ENCODE peak calls at places on chromosomes 13 and 19, in six cellular contexts. R, H, Y, A, L and K are unnamed samples.
A peak's percentile ranks its signal among the peaks of the same experiment; 100 is the strongest.

GRCh38 chr13:66069570-66069969 is 1160.6 kb downstream of the PCDH9 start:
- DNase-seq in R (no peak), H (no peak), Y (no peak), A (no peak), L (no peak), K (no peak)

GRCh38 chr13:51583875-51584730 is at the start of gene WDFY2:
- DNase-seq in R (peak; percentile 99), H (peak; percentile 99), Y (peak; percentile 100), A (peak; percentile 99), L (peak; percentile 99), K (peak; percentile 100)

GRCh38 chr19:32543107-32543900 is 37.7 kb upstream of the PDCD5 start:
- DNase-seq in R (no peak), H (no peak), Y (no peak), A (no peak), L (no peak), K (no peak)

GRCh38 chr13:60095300-60095699 is 68.4 kb downstream of the DIAPH3 start:
- DNase-seq in R (no peak), H (no peak), Y (no peak), A (no peak), L (no peak), K (no peak)

GRCh38 chr13:106630650-106631049 is 62.7 kb upstream of the ARGLU1 start:
- DNase-seq in R (no peak), H (no peak), Y (no peak), A (no peak), L (no peak), K (peak; percentile 13)

GRCh38 chr19:30406220-30406944 is 34.2 kb downstream of the ZNF536 start:
- DNase-seq in R (no peak), H (no peak), Y (peak; percentile 24), A (peak; percentile 13), L (no peak), K (peak; percentile 11)

GRCh38 chr19:38735257-38735686 is 9.0 kb downstream of the CAPN12 start:
- DNase-seq in R (peak; percentile 31), H (peak; percentile 25), Y (peak; percentile 37), A (no peak), L (no peak), K (no peak)

GRCh38 chr19:53813996-53814395 is 10.1 kb downstream of the NLRP12 start:
- DNase-seq in R (no peak), H (no peak), Y (no peak), A (no peak), L (no peak), K (peak; percentile 21)

GRCh38 chr13:111575276-111575675 is 254.8 kb downstream of the TEX29 start:
- DNase-seq in R (no peak), H (no peak), Y (no peak), A (no peak), L (no peak), K (no peak)

GRCh38 chr19:32339988-32340874 is 5.2 kb upstream of the ZNF507 start:
- DNase-seq in R (peak; percentile 38), H (peak; percentile 44), Y (peak; percentile 47), A (no peak), L (peak; percentile 44), K (peak; percentile 37)

GRCh38 chr13:72565893-72566292 is 161.5 kb downstream of the MZT1 start:
- DNase-seq in R (no peak), H (peak; percentile 43), Y (peak; percentile 21), A (no peak), L (no peak), K (peak; percentile 44)

GRCh38 chr13:89982406-89983085 is 1364.9 kb upstream of the MIR17HG start:
- DNase-seq in R (no peak), H (no peak), Y (no peak), A (no peak), L (no peak), K (no peak)

GRCh38 chr13:104949840-104950805 is 1585.3 kb downstream of the EFNB2 start:
- DNase-seq in R (no peak), H (no peak), Y (no peak), A (no peak), L (no peak), K (no peak)

GRCh38 chr19:15252398-15253018 is 20.3 kb upstream of the EPHX3 start:
- DNase-seq in R (no peak), H (no peak), Y (no peak), A (no peak), L (no peak), K (peak; percentile 15)

GRCh38 chr19:36215276-36216171 is 618 bp downstream of the ZNF146 start:
- DNase-seq in R (no peak), H (peak; percentile 48), Y (peak; percentile 40), A (no peak), L (no peak), K (peak; percentile 25)

GRCh38 chr19:10830941-10831779 is 4.9 kb downstream of the TMED1 start:
- DNase-seq in R (no peak), H (no peak), Y (no peak), A (no peak), L (no peak), K (no peak)

GRCh38 chr19:58356236-58356970 is 3.1 kb upstream of the A1BG start:
- DNase-seq in R (peak; percentile 34), H (no peak), Y (no peak), A (no peak), L (peak; percentile 34), K (no peak)

GRCh38 chr13:76928456-76928855 is 19.9 kb upstream of the ACOD1 start:
- DNase-seq in R (no peak), H (no peak), Y (no peak), A (no peak), L (no peak), K (no peak)

GRCh38 chr13:70043685-70044084 is 63.9 kb upstream of the ATXN8OS start:
- DNase-seq in R (no peak), H (no peak), Y (peak; percentile 1), A (no peak), L (no peak), K (peak; percentile 11)

GRCh38 chr13:110137677-110138008 is 169.3 kb downstream of the COL4A1 start:
- DNase-seq in R (no peak), H (peak; percentile 10), Y (peak; percentile 69), A (no peak), L (no peak), K (no peak)

GRCh38 chr19:16677060-16677459 is 16.1 kb downstream of the TMEM38A start:
- DNase-seq in R (no peak), H (no peak), Y (no peak), A (no peak), L (no peak), K (peak; percentile 22)

GRCh38 chr13:25538276-25538675 is 166.5 kb downstream of the ATP8A2 start:
- DNase-seq in R (no peak), H (no peak), Y (no peak), A (no peak), L (no peak), K (no peak)

GRCh38 chr13:113299951-113300350 is 2.9 kb downstream of the LAMP1 start:
- DNase-seq in R (no peak), H (no peak), Y (peak; percentile 53), A (no peak), L (no peak), K (peak; percentile 60)

GRCh38 chr19:55070755-55071502 is 4.7 kb upstream of the EPS8L1 start:
- DNase-seq in R (no peak), H (no peak), Y (no peak), A (no peak), L (no peak), K (peak; percentile 92)

GRCh38 chr13:113143466-113144254 is 14.8 kb upstream of the PROZ start:
- DNase-seq in R (no peak), H (no peak), Y (no peak), A (no peak), L (no peak), K (no peak)

GRCh38 chr13:91347996-91348905 is 764 bp downstream of the MIR17HG start:
- DNase-seq in R (peak; percentile 61), H (peak; percentile 93), Y (peak; percentile 66), A (no peak), L (peak; percentile 57), K (no peak)

GRCh38 chr13:93857126-93857525 is 622.4 kb downstream of the DCT start:
- DNase-seq in R (no peak), H (no peak), Y (no peak), A (no peak), L (no peak), K (no peak)